ENCODE peak calls at places on chromosomes 13 and 19, in six cellular contexts. O, D, I, W, H and B are unnamed samples. For H3K4me1, the result is how much of the 10 kb centered on the place peaks cover.

GRCh38 chr19:18603958-18604819 is 2.4 kb downstream of the CRLF1 start:
- DNase-seq in W (no peak), I (no peak), H (no peak), O (no peak), D (no peak), B (no peak)

GRCh38 chr19:14943601-14944000 is 2.3 kb downstream of the OR7C2 start:
- DNase-seq in O (no peak), I (no peak), W (no peak), H (no peak), D (no peak), B (no peak)

GRCh38 chr13:113332615-113333014 is 31.3 kb downstream of the GRTP1 start:
- DNase-seq in I (no peak), O (no peak), D (peak), W (no peak), H (no peak), B (no peak)

GRCh38 chr13:23949200-23949599 is 51.9 kb upstream of the C1QTNF9B start:
- DNase-seq in O (no peak), H (no peak), I (no peak), D (no peak), W (no peak), B (no peak)

GRCh38 chr19:28884786-28885476 is 328.0 kb downstream of the UQCRFS1 start:
- DNase-seq in I (no peak), W (no peak), H (no peak), O (no peak), D (no peak), B (no peak)

GRCh38 chr13:40118337-40118736 is 462.9 kb downstream of the COG6 start:
- DNase-seq in D (no peak), O (no peak), W (no peak), H (no peak), I (no peak), B (no peak)

GRCh38 chr13:112873851-112874750 is 94.9 kb upstream of the MCF2L start:
- DNase-seq in D (peak), O (peak), I (no peak), W (peak), H (peak), B (peak)

GRCh38 chr13:80131204-80131603 is 209.7 kb downstream of the SPRY2 start:
- DNase-seq in D (peak), O (peak), I (no peak), W (peak), H (peak), B (peak)

GRCh38 chr13:36356058-36356457 is 9.9 kb upstream of the SPART start:
- DNase-seq in W (no peak), D (no peak), I (no peak), O (no peak), H (no peak), B (no peak)

GRCh38 chr19:18282021-18282787 is 782 bp upstream of the JUND start:
- DNase-seq in D (peak), I (no peak), H (no peak), O (no peak), W (no peak), B (no peak)

GRCh38 chr13:99307648-99308339 is 595 bp upstream of the GPR183 start:
- DNase-seq in D (peak), O (peak), H (peak), W (peak), I (no peak), B (no peak)

GRCh38 chr13:40205771-40206240 is 460.6 kb downstream of the FOXO1 start:
- DNase-seq in H (no peak), W (no peak), D (no peak), I (no peak), O (no peak), B (no peak)

GRCh38 chr19:12777217-12778019 is 2.1 kb upstream of the HOOK2 start:
- DNase-seq in O (peak), W (peak), I (peak), H (peak), D (peak), B (peak)

GRCh38 chr13:94947965-94948371 is 235.6 kb upstream of the SOX21 start:
- DNase-seq in D (no peak), O (no peak), H (no peak), I (no peak), W (no peak), B (no peak)

GRCh38 chr13:52879950-52880650 is 31.7 kb upstream of the PCDH8 start:
- DNase-seq in O (no peak), D (no peak), W (no peak), H (no peak), I (no peak), B (no peak)

GRCh38 chr19:19488041-19488874 is 27.1 kb downstream of the TSSK6 start:
- DNase-seq in W (no peak), O (no peak), D (no peak), I (no peak), H (peak), B (peak)

GRCh38 chr13:71515639-71516038 is 351.4 kb downstream of the DACH1 start:
- DNase-seq in H (no peak), D (no peak), W (no peak), O (no peak), I (no peak), B (peak)

GRCh38 chr19:45553464-45553863 is 31.1 kb downstream of the OPA3 start:
- DNase-seq in W (no peak), O (no peak), H (peak), D (no peak), I (no peak), B (peak)

GRCh38 chr13:98384739-98385138 is 192.2 kb downstream of the STK24 start:
- DNase-seq in W (peak), I (no peak), D (no peak), H (no peak), O (peak), B (no peak)

GRCh38 chr19:12720851-12721655 is 2.7 kb downstream of the TNPO2 start:
- DNase-seq in I (no peak), H (peak), D (no peak), W (peak), O (no peak), B (peak)

GRCh38 chr13:107712145-107712544 is 503.2 kb downstream of the LIG4 start:
- DNase-seq in O (no peak), W (no peak), D (no peak), H (no peak), I (no peak), B (no peak)

GRCh38 chr19:17346109-17346671 is 8.8 kb downstream of the GTPBP3 start:
- DNase-seq in O (peak), H (peak), I (peak), D (peak), W (peak), B (peak)

GRCh38 chr19:35107541-35107939 is 8.1 kb upstream of the FXYD3 start:
- DNase-seq in H (no peak), I (no peak), W (peak), O (no peak), D (no peak), B (peak)

GRCh38 chr13:99124695-99125334 is 75.8 kb upstream of the UBAC2 start:
- DNase-seq in W (peak), H (no peak), D (no peak), O (peak), I (no peak), B (peak)

GRCh38 chr19:51181913-51182419 is 39.9 kb downstream of the SIGLEC7 start:
- DNase-seq in D (peak), I (no peak), H (no peak), W (no peak), O (no peak), B (no peak)

GRCh38 chr13:27978301-27978968 is 9.3 kb upstream of the CDX2 start:
- DNase-seq in D (no peak), H (no peak), W (no peak), O (no peak), I (no peak), B (peak)

GRCh38 chr19:6038634-6039405 is 60.9 kb upstream of the RANBP3 start:
- DNase-seq in I (no peak), H (no peak), D (no peak), W (peak), O (peak), B (no peak)

GRCh38 chr19:53892981-53893325 is 11.0 kb downstream of the PRKCG start:
- DNase-seq in I (no peak), D (no peak), O (no peak), H (no peak), W (no peak), B (no peak)

GRCh38 chr13:46339035-46339666 is 47.9 kb downstream of the RUBCNL start:
- DNase-seq in D (peak), W (peak), I (no peak), H (no peak), O (peak), B (no peak)

GRCh38 chr19:18494267-18494607 is 27.6 kb downstream of the ELL start:
- DNase-seq in O (peak), W (peak), H (no peak), D (no peak), I (no peak), B (no peak)

GRCh38 chr13:83024955-83025594 is 857.2 kb downstream of the SLITRK1 start:
- DNase-seq in I (no peak), O (peak), D (no peak), H (no peak), W (no peak), B (no peak)

GRCh38 chr19:15210323-15210774 is 9.6 kb upstream of the NOTCH3 start:
- DNase-seq in D (peak), W (peak), H (no peak), I (no peak), O (peak), B (no peak)

GRCh38 chr13:49443327-49443688 is 556 bp downstream of the CAB39L start:
- DNase-seq in H (peak), O (peak), D (no peak), I (no peak), W (peak), B (no peak)

GRCh38 chr19:55491546-55492360 is 3.5 kb downstream of the SSC5D start:
- DNase-seq in W (no peak), H (no peak), O (no peak), D (no peak), I (no peak), B (no peak)

GRCh38 chr19:17703823-17704463 is 15.3 kb upstream of the MAP1S start:
- DNase-seq in D (peak), I (peak), H (peak), W (peak), O (peak), B (peak)

GRCh38 chr13:75702476-75702875 is 66.3 kb downstream of the LMO7 start:
- DNase-seq in O (no peak), D (no peak), I (no peak), H (no peak), W (no peak), B (no peak)

GRCh38 chr13:21033224-21033855 is 28.0 kb downstream of the LATS2 start:
- DNase-seq in I (no peak), W (peak), D (no peak), H (peak), O (no peak), B (no peak)

GRCh38 chr13:21031594-21031993 is 29.8 kb downstream of the LATS2 start:
- DNase-seq in W (no peak), I (no peak), O (no peak), H (no peak), D (no peak), B (no peak)

GRCh38 chr13:21034602-21035190 is 26.7 kb downstream of the LATS2 start:
- DNase-seq in H (peak), D (no peak), O (no peak), I (no peak), W (no peak), B (no peak)

GRCh38 chr13:21033866-21034601 is 27.4 kb downstream of the LATS2 start:
- DNase-seq in O (no peak), I (no peak), W (no peak), H (no peak), D (no peak), B (no peak)

GRCh38 chr13:21032656-21033055 is 28.7 kb downstream of the LATS2 start:
- DNase-seq in H (no peak), I (no peak), W (no peak), D (no peak), O (no peak), B (no peak)
- H3K4me1 ChIP-seq in H (under half), I (under half), W (under half), D (under half), O (under half), B (under half)

DNA sequence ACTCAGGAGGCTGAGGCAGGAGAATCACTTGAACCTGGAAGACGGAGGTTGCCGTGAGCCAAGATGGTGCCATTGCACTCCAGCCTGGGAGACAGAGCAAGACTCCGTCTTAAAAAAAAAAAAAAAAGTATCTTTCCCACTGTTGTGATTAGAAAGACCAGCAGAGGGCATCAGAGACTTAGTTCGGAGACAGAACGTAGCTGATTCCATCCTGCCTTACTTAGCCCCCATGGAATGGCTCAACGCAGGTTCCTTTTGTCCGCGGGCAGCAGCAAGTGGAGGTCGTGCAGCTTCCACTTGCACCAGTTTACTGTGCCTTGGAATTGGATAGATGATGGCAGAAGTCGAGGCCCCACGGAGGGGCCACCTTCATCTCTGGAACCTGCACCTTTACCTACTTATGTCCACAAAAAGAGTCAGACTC is 8.1 kb downstream of the TIMM29 start:
- DNase-seq in W (peak), I (peak), O (peak), D (no peak), H (peak), B (peak)
- H3K27ac ChIP-seq in W (no peak), I (no peak), O (no peak), D (no peak), H (no peak), B (no peak)

DNA sequence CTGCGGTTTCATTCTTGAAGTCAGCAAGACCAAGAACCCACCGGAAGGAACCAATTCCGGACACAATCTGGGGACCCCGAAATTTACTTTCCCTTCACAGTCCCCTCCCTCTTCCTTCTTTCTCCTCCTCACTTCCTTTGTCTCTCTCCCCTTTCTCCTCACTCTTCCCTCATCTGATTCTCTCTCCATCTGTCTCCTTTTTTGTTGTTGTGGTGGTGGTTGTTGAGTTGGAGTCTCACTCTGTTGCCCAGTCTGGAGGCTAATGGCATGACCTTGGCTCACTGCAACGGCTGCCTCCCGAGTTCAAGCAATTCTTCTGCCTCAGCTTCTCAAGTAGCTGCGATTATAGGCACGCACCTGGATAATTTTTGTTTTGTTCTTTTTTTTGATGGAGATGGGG is 32.7 kb upstream of the OR1M1 start:
- DNase-seq in H (no peak), W (no peak), I (no peak), O (no peak), D (no peak), B (no peak)
- H3K4me1 ChIP-seq in H (under half), W (under half), I (under half), O (under half), D (under half), B (under half)

GRCh38 chr13:93244918-93245280 is 18.3 kb downstream of the GPC6 start:
- DNase-seq in D (no peak), O (peak), H (no peak), I (no peak), W (no peak), B (no peak)
- H3K27ac ChIP-seq in D (no peak), O (no peak), H (no peak), I (no peak), W (peak), B (no peak)